ENCODE peak calls at places on chromosomes 16 and 17, in six cellular contexts. D is GM19239; I is neural progenitor cell; N is tibial artery; F is stimulated activated CD4-positive, alpha-beta T cell treated with anti-CD3 and anti-CD28 coated beads, Interleukin-15, amount 100 ng/mL, for 1 hour; P is GM04503. M is an unnamed sample.

GRCh38 chr17:16191604-16192003 is 23.7 kb downstream of the NCOR1 start:
- DNase-seq in D (no peak), I (no peak), N (no peak), F (no peak), P (no peak), M (no peak)

GRCh38 chr16:8204096-8204495 is 386.2 kb downstream of the TMEM114 start:
- DNase-seq in D (no peak), I (no peak), N (no peak), F (no peak), P (no peak), M (no peak)

GRCh38 chr17:40485851-40486512 is 15.4 kb downstream of the TNS4 start:
- DNase-seq in D (no peak), I (no peak), N (peak), F (no peak), P (peak), M (no peak)

GRCh38 chr17:61398721-61399130 is 917 bp upstream of the TBX2 start:
- DNase-seq in D (no peak), I (peak), N (no peak), F (no peak), P (no peak), M (peak)

GRCh38 chr17:7850970-7851437 is 3.9 kb upstream of the TMEM88 start:
- DNase-seq in D (no peak), I (no peak), N (peak), F (no peak), P (no peak), M (no peak)

GRCh38 chr16:65054457-65054856 is 67.4 kb downstream of the CDH11 start:
- DNase-seq in D (no peak), I (no peak), N (no peak), F (no peak), P (no peak), M (no peak)

GRCh38 chr17:73256220-73256619 is 5.5 kb downstream of the CPSF4L start:
- DNase-seq in D (no peak), I (peak), N (peak), F (no peak), P (no peak), M (no peak)

GRCh38 chr16:63372283-63372682 is 1336.0 kb upstream of the CDH8 start:
- DNase-seq in D (no peak), I (no peak), N (no peak), F (no peak), P (no peak), M (no peak)

GRCh38 chr16:29850998-29851397 is 12.0 kb downstream of the CDIPT start:
- DNase-seq in D (no peak), I (no peak), N (no peak), F (no peak), P (no peak), M (no peak)

GRCh38 chr17:49959183-49959935 is 9.6 kb upstream of the DLX4 start:
- DNase-seq in D (no peak), I (no peak), N (no peak), F (no peak), P (no peak), M (no peak)

GRCh38 chr17:74444406-74444805 is 12.5 kb downstream of the GPRC5C start:
- DNase-seq in D (no peak), I (no peak), N (peak), F (no peak), P (no peak), M (no peak)

GRCh38 chr16:70646260-70647241 is at the start of gene IL34:
- DNase-seq in D (no peak), I (no peak), N (no peak), F (no peak), P (no peak), M (peak)

GRCh38 chr16:67965668-67966548 is 2.5 kb downstream of the SLC12A4 start:
- DNase-seq in D (no peak), I (no peak), N (no peak), F (no peak), P (no peak), M (no peak)

GRCh38 chr17:73611630-73612029 is 32.6 kb downstream of the SDK2 start:
- DNase-seq in D (no peak), I (no peak), N (no peak), F (no peak), P (no peak), M (no peak)

GRCh38 chr17:76431509-76431908 is 21.4 kb downstream of the UBE2O start:
- DNase-seq in D (no peak), I (no peak), N (no peak), F (no peak), P (no peak), M (no peak)

GRCh38 chr17:61279476-61280145 is 120.0 kb upstream of the TBX2 start:
- DNase-seq in D (no peak), I (no peak), N (no peak), F (no peak), P (no peak), M (no peak)

GRCh38 chr16:70582280-70582978 is 58.8 kb downstream of the SF3B3 start:
- DNase-seq in D (no peak), I (peak), N (no peak), F (no peak), P (no peak), M (no peak)

GRCh38 chr17:35161281-35161761 is 13.7 kb downstream of the UNC45B start:
- DNase-seq in D (no peak), I (no peak), N (peak), F (no peak), P (no peak), M (no peak)

GRCh38 chr17:39700148-39700987 is 504 bp downstream of the ERBB2 start:
- DNase-seq in D (no peak), I (peak), N (peak), F (no peak), P (no peak), M (peak)

GRCh38 chr16:79533292-79533691 is 67.2 kb downstream of the MAF start:
- DNase-seq in D (no peak), I (no peak), N (no peak), F (no peak), P (no peak), M (no peak)

GRCh38 chr17:3594056-3594810 is 15.0 kb downstream of the TRPV1 start:
- DNase-seq in D (no peak), I (no peak), N (no peak), F (no peak), P (no peak), M (no peak)

GRCh38 chr16:19235886-19236285 is 49.6 kb upstream of the CLEC19A start:
- DNase-seq in D (no peak), I (no peak), N (no peak), F (no peak), P (no peak), M (no peak)

GRCh38 chr17:82780981-82781893 is 29.4 kb downstream of the TBCD start:
- DNase-seq in D (no peak), I (no peak), N (no peak), F (no peak), P (no peak), M (no peak)

GRCh38 chr17:72118588-72119279 is 2.1 kb upstream of the SOX9 start:
- DNase-seq in D (no peak), I (peak), N (peak), F (no peak), P (no peak), M (peak)

GRCh38 chr17:75524269-75524970 is 1.1 kb upstream of the LLGL2 start:
- DNase-seq in D (no peak), I (no peak), N (no peak), F (no peak), P (no peak), M (no peak)

GRCh38 chr17:14201087-14201486 is 35.6 kb downstream of the CDRT15 start:
- DNase-seq in D (no peak), I (no peak), N (no peak), F (no peak), P (no peak), M (no peak)

GRCh38 chr16:10332301-10332700 is 53.6 kb upstream of the ATF7IP2 start:
- DNase-seq in D (no peak), I (no peak), N (no peak), F (no peak), P (no peak), M (no peak)

GRCh38 chr16:21260870-21261791 is 17.0 kb downstream of the CRYM start:
- DNase-seq in D (no peak), I (no peak), N (no peak), F (no peak), P (peak), M (no peak)

GRCh38 chr16:68298907-68299515 is 11.7 kb downstream of the SLC7A6OS start:
- DNase-seq in D (no peak), I (peak), N (peak), F (no peak), P (peak), M (no peak)

GRCh38 chr16:46607529-46607928 is 13.7 kb downstream of the SHCBP1 start:
- DNase-seq in D (no peak), I (no peak), N (no peak), F (no peak), P (no peak), M (no peak)

M was measured in GM20000.